ENCODE peak calls at places on chromosomes 16 and 17, in seven cellular contexts. One of them, this sample, is unnamed.

GRCh38 chr17:53032861-53033271 is 789.9 kb upstream of the KIF2B start:
- DNase-seq in uterus: no peak
- DNase-seq in fibroblast of the aortic adventitia: no peak
- DNase-seq in transverse colon: peak
- DNase-seq in CD8-positive, alpha-beta T cell: no peak
- DNase-seq in breast epithelium: no peak
- DNase-seq in astrocyte of the spinal cord: peak
- DNase-seq in this sample: peak

GRCh38 chr17:83012873-83013778 is 66.3 kb upstream of the METRNL start:
- DNase-seq in uterus: no peak
- DNase-seq in fibroblast of the aortic adventitia: no peak
- DNase-seq in transverse colon: no peak
- DNase-seq in CD8-positive, alpha-beta T cell: no peak
- DNase-seq in breast epithelium: no peak
- DNase-seq in astrocyte of the spinal cord: peak
- DNase-seq in this sample: peak

GRCh38 chr17:35313875-35314409 is 59.5 kb downstream of the SLFN11 start:
- DNase-seq in uterus: peak
- DNase-seq in fibroblast of the aortic adventitia: no peak
- DNase-seq in transverse colon: peak
- DNase-seq in CD8-positive, alpha-beta T cell: peak
- DNase-seq in breast epithelium: peak
- DNase-seq in astrocyte of the spinal cord: no peak
- DNase-seq in this sample: no peak

GRCh38 chr16:87166934-87167333 is 150.3 kb downstream of the C16orf95 start:
- DNase-seq in uterus: no peak
- DNase-seq in fibroblast of the aortic adventitia: no peak
- DNase-seq in transverse colon: no peak
- DNase-seq in CD8-positive, alpha-beta T cell: no peak
- DNase-seq in breast epithelium: no peak
- DNase-seq in astrocyte of the spinal cord: no peak
- DNase-seq in this sample: no peak

GRCh38 chr16:56115817-56116576 is 75.3 kb upstream of the GNAO1 start:
- DNase-seq in uterus: no peak
- DNase-seq in fibroblast of the aortic adventitia: peak
- DNase-seq in transverse colon: no peak
- DNase-seq in CD8-positive, alpha-beta T cell: no peak
- DNase-seq in breast epithelium: no peak
- DNase-seq in astrocyte of the spinal cord: no peak
- DNase-seq in this sample: no peak

GRCh38 chr17:58492238-58493121 is 4.3 kb upstream of the HSF5 start:
- DNase-seq in uterus: no peak
- DNase-seq in fibroblast of the aortic adventitia: no peak
- DNase-seq in transverse colon: no peak
- DNase-seq in CD8-positive, alpha-beta T cell: no peak
- DNase-seq in breast epithelium: no peak
- DNase-seq in astrocyte of the spinal cord: no peak
- DNase-seq in this sample: no peak

GRCh38 chr16:67249762-67250327 is 1.1 kb downstream of the SLC9A5 start:
- DNase-seq in uterus: no peak
- DNase-seq in fibroblast of the aortic adventitia: no peak
- DNase-seq in transverse colon: no peak
- DNase-seq in CD8-positive, alpha-beta T cell: no peak
- DNase-seq in breast epithelium: no peak
- DNase-seq in astrocyte of the spinal cord: no peak
- DNase-seq in this sample: no peak

GRCh38 chr16:68041783-68042182 is 18.7 kb downstream of the DUS2 start:
- DNase-seq in uterus: no peak
- DNase-seq in fibroblast of the aortic adventitia: no peak
- DNase-seq in transverse colon: no peak
- DNase-seq in CD8-positive, alpha-beta T cell: no peak
- DNase-seq in breast epithelium: no peak
- DNase-seq in astrocyte of the spinal cord: no peak
- DNase-seq in this sample: no peak

GRCh38 chr16:23575834-23576233 is 18.3 kb downstream of the UBFD1 start:
- DNase-seq in uterus: no peak
- DNase-seq in fibroblast of the aortic adventitia: no peak
- DNase-seq in transverse colon: no peak
- DNase-seq in CD8-positive, alpha-beta T cell: no peak
- DNase-seq in breast epithelium: no peak
- DNase-seq in astrocyte of the spinal cord: no peak
- DNase-seq in this sample: no peak

GRCh38 chr17:74818306-74818705 is 41.4 kb downstream of the GRIN2C start:
- DNase-seq in uterus: no peak
- DNase-seq in fibroblast of the aortic adventitia: no peak
- DNase-seq in transverse colon: no peak
- DNase-seq in CD8-positive, alpha-beta T cell: no peak
- DNase-seq in breast epithelium: no peak
- DNase-seq in astrocyte of the spinal cord: no peak
- DNase-seq in this sample: no peak

GRCh38 chr17:65772989-65773388 is 211.5 kb upstream of the AXIN2 start:
- DNase-seq in uterus: no peak
- DNase-seq in fibroblast of the aortic adventitia: no peak
- DNase-seq in transverse colon: no peak
- DNase-seq in CD8-positive, alpha-beta T cell: no peak
- DNase-seq in breast epithelium: no peak
- DNase-seq in astrocyte of the spinal cord: no peak
- DNase-seq in this sample: no peak

GRCh38 chr16:48955791-48956190 is 325.8 kb downstream of the CBLN1 start:
- DNase-seq in uterus: no peak
- DNase-seq in fibroblast of the aortic adventitia: no peak
- DNase-seq in transverse colon: no peak
- DNase-seq in CD8-positive, alpha-beta T cell: no peak
- DNase-seq in breast epithelium: no peak
- DNase-seq in astrocyte of the spinal cord: no peak
- DNase-seq in this sample: no peak

GRCh38 chr17:48352630-48353029 is 77.4 kb downstream of the SKAP1 start:
- DNase-seq in uterus: no peak
- DNase-seq in fibroblast of the aortic adventitia: no peak
- DNase-seq in transverse colon: no peak
- DNase-seq in CD8-positive, alpha-beta T cell: no peak
- DNase-seq in breast epithelium: no peak
- DNase-seq in astrocyte of the spinal cord: no peak
- DNase-seq in this sample: no peak

GRCh38 chr16:88710556-88710955 is 4.3 kb downstream of the CTU2 start:
- DNase-seq in uterus: no peak
- DNase-seq in fibroblast of the aortic adventitia: no peak
- DNase-seq in transverse colon: no peak
- DNase-seq in CD8-positive, alpha-beta T cell: no peak
- DNase-seq in breast epithelium: no peak
- DNase-seq in astrocyte of the spinal cord: no peak
- DNase-seq in this sample: no peak

GRCh38 chr16:46632778-46633733 is 11.9 kb upstream of the SHCBP1 start:
- DNase-seq in uterus: no peak
- DNase-seq in fibroblast of the aortic adventitia: no peak
- DNase-seq in transverse colon: no peak
- DNase-seq in CD8-positive, alpha-beta T cell: no peak
- DNase-seq in breast epithelium: no peak
- DNase-seq in astrocyte of the spinal cord: no peak
- DNase-seq in this sample: peak

GRCh38 chr17:35141681-35142466 is at the start of gene NLE1:
- DNase-seq in uterus: peak
- DNase-seq in fibroblast of the aortic adventitia: peak
- DNase-seq in transverse colon: peak
- DNase-seq in CD8-positive, alpha-beta T cell: peak
- DNase-seq in breast epithelium: peak
- DNase-seq in astrocyte of the spinal cord: peak
- DNase-seq in this sample: peak

GRCh38 chr16:88471575-88471974 is 18.5 kb downstream of the ZFPM1 start:
- DNase-seq in uterus: no peak
- DNase-seq in fibroblast of the aortic adventitia: no peak
- DNase-seq in transverse colon: no peak
- DNase-seq in CD8-positive, alpha-beta T cell: no peak
- DNase-seq in breast epithelium: no peak
- DNase-seq in astrocyte of the spinal cord: no peak
- DNase-seq in this sample: no peak

GRCh38 chr16:83336630-83337029 is 471.1 kb upstream of the HSBP1 start:
- DNase-seq in uterus: no peak
- DNase-seq in fibroblast of the aortic adventitia: peak
- DNase-seq in transverse colon: no peak
- DNase-seq in CD8-positive, alpha-beta T cell: no peak
- DNase-seq in breast epithelium: no peak
- DNase-seq in astrocyte of the spinal cord: peak
- DNase-seq in this sample: peak

GRCh38 chr16:86545481-86545880 is 9.6 kb downstream of the MTHFSD start:
- DNase-seq in uterus: no peak
- DNase-seq in fibroblast of the aortic adventitia: no peak
- DNase-seq in transverse colon: no peak
- DNase-seq in CD8-positive, alpha-beta T cell: no peak
- DNase-seq in breast epithelium: no peak
- DNase-seq in astrocyte of the spinal cord: no peak
- DNase-seq in this sample: no peak

GRCh38 chr17:45314761-45315549 is 1.9 kb downstream of the MAP3K14 start:
- DNase-seq in uterus: no peak
- DNase-seq in fibroblast of the aortic adventitia: no peak
- DNase-seq in transverse colon: no peak
- DNase-seq in CD8-positive, alpha-beta T cell: no peak
- DNase-seq in breast epithelium: no peak
- DNase-seq in astrocyte of the spinal cord: no peak
- DNase-seq in this sample: no peak

GRCh38 chr16:19297454-19297853 is 11.9 kb downstream of the CLEC19A start:
- DNase-seq in uterus: no peak
- DNase-seq in fibroblast of the aortic adventitia: no peak
- DNase-seq in transverse colon: no peak
- DNase-seq in CD8-positive, alpha-beta T cell: no peak
- DNase-seq in breast epithelium: no peak
- DNase-seq in astrocyte of the spinal cord: no peak
- DNase-seq in this sample: no peak

GRCh38 chr16:22380529-22380928 is 6.1 kb upstream of the CDR2 start:
- DNase-seq in uterus: no peak
- DNase-seq in fibroblast of the aortic adventitia: no peak
- DNase-seq in transverse colon: no peak
- DNase-seq in CD8-positive, alpha-beta T cell: no peak
- DNase-seq in breast epithelium: no peak
- DNase-seq in astrocyte of the spinal cord: no peak
- DNase-seq in this sample: no peak

GRCh38 chr17:42782402-42783061 is 2.1 kb downstream of the WNK4 start:
- DNase-seq in uterus: no peak
- DNase-seq in fibroblast of the aortic adventitia: no peak
- DNase-seq in transverse colon: no peak
- DNase-seq in CD8-positive, alpha-beta T cell: no peak
- DNase-seq in breast epithelium: no peak
- DNase-seq in astrocyte of the spinal cord: no peak
- DNase-seq in this sample: no peak
- H3K4me3 ChIP-seq in uterus: no peak
- H3K4me3 ChIP-seq in fibroblast of the aortic adventitia: peak
- H3K4me3 ChIP-seq in transverse colon: peak
- H3K4me3 ChIP-seq in CD8-positive, alpha-beta T cell: no peak
- H3K4me3 ChIP-seq in breast epithelium: peak
- H3K4me3 ChIP-seq in astrocyte of the spinal cord: peak
- H3K4me3 ChIP-seq in this sample: no peak

DNA sequence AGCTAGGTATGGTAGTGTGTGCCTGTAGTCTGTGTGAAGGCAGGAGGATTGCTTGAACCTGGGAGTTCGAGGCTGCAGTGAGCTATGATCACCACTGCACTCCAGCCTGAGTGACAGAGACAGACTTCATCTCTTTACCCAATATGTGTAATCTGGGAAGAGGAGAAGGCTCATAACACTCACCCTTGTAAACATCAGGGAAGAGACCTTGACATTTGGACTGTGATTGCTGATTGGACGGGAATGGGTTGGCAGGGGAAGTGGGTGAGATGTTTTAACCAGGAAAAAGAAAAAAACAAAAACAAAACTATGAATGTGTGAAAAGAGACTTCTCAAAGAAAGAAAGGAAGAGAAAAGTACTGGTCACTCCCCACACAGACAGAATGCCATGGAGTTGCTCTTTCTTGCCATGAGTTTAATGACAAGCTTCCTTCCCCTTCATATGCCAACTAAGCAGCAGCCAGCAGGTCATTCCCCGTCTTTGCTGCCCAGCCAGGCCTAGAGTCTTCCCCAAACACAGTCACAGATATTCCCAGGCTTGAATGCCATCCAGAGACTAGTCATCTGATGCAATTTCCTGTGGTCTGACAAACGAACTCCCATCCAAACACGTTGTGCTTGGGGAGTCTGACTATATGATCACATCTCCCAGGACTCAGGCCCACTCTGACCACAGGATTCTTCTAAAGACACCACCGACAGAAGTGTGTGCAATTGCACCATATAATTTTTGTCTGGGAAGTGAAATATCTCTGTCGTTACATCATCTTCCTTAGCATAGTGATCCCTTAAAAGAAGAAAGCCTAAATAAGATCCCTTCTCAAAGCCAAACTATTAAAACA is 3.6 kb upstream of the XAF1 start:
- DNase-seq in uterus: peak
- DNase-seq in fibroblast of the aortic adventitia: peak
- DNase-seq in transverse colon: peak
- DNase-seq in CD8-positive, alpha-beta T cell: no peak
- DNase-seq in breast epithelium: peak
- DNase-seq in astrocyte of the spinal cord: peak
- DNase-seq in this sample: peak
- H3K4me3 ChIP-seq in uterus: no peak
- H3K4me3 ChIP-seq in fibroblast of the aortic adventitia: no peak
- H3K4me3 ChIP-seq in transverse colon: no peak
- H3K4me3 ChIP-seq in CD8-positive, alpha-beta T cell: no peak
- H3K4me3 ChIP-seq in breast epithelium: no peak
- H3K4me3 ChIP-seq in astrocyte of the spinal cord: no peak
- H3K4me3 ChIP-seq in this sample: peak

GRCh38 chr16:2867661-2867986 is 9.7 kb upstream of the PRSS22 start:
- DNase-seq in uterus: no peak
- DNase-seq in fibroblast of the aortic adventitia: no peak
- DNase-seq in transverse colon: no peak
- DNase-seq in CD8-positive, alpha-beta T cell: no peak
- DNase-seq in breast epithelium: no peak
- DNase-seq in astrocyte of the spinal cord: no peak
- DNase-seq in this sample: no peak
- H3K4me3 ChIP-seq in uterus: peak
- H3K4me3 ChIP-seq in fibroblast of the aortic adventitia: peak
- H3K4me3 ChIP-seq in transverse colon: peak
- H3K4me3 ChIP-seq in CD8-positive, alpha-beta T cell: peak
- H3K4me3 ChIP-seq in breast epithelium: peak
- H3K4me3 ChIP-seq in astrocyte of the spinal cord: peak
- H3K4me3 ChIP-seq in this sample: peak

DNA sequence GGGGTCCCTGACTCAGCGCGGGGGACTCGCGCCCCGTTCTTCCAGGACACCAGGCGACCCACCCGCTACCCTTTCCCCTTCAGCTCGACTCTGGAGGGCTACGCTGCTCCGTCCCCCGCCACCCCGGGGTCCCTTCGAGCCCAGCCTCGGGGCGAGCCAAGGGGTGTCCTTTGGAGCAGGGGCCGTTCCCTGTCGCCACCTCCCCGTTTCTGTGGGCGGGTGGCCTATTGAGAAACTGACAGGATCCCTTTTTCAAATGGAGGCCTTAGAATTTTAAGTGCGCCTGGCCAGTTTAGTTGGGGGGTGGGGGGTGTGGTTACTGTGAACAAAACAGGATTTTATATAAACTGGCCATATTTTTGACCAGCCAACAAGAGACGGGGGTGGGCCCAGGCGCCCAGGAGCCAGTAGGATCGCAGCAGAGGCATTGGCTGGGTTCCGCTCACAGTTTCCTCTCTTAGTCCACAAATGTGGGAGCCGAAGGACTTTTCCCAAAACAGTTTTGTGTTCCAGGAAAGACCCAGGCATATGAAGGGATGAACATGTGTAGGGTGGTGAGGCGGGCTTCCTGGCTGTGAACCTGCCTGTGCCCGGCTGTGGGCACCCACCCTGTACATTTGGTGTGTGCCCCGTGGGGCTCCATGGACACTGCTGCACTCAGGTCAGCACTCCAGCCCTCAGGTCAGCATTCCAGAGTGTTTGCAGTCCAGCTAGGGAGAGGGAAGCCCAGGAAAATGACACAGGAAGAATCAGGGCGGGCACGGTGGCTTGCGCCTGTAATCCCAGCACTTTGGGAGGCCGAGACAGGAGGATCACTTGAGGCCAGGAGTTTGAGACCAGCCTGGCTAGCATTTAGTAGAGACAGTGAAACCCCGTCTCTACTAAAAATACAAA is 722 bp upstream of the TIMP2 start:
- DNase-seq in uterus: peak
- DNase-seq in fibroblast of the aortic adventitia: peak
- DNase-seq in transverse colon: peak
- DNase-seq in CD8-positive, alpha-beta T cell: no peak
- DNase-seq in breast epithelium: peak
- DNase-seq in astrocyte of the spinal cord: peak
- DNase-seq in this sample: peak
- H3K4me3 ChIP-seq in uterus: peak
- H3K4me3 ChIP-seq in fibroblast of the aortic adventitia: peak
- H3K4me3 ChIP-seq in transverse colon: peak
- H3K4me3 ChIP-seq in CD8-positive, alpha-beta T cell: no peak
- H3K4me3 ChIP-seq in breast epithelium: peak
- H3K4me3 ChIP-seq in astrocyte of the spinal cord: peak
- H3K4me3 ChIP-seq in this sample: peak

This sample was measured in SJCRH30.